ENCODE peak calls at places on chromosomes 7 and 10, in nine cellular contexts. One of them, this sample, is unnamed.

GRCh38 chr7:15558747-15559146 is 3.1 kb downstream of the AGMO start:
- DNase-seq in body of pancreas: no peak
- DNase-seq in pancreas: no peak
- DNase-seq in foreskin keratinocyte: no peak
- DNase-seq in CD8-positive, alpha-beta T cell: no peak
- DNase-seq in tibial artery: no peak
- DNase-seq in hepatocyte: no peak
- DNase-seq in cardiac muscle cell: no peak
- DNase-seq in astrocyte: peak
- DNase-seq in this sample: no peak

GRCh38 chr7:83162402-83163256 is at the start of gene PCLO:
- DNase-seq in body of pancreas: peak
- DNase-seq in pancreas: peak
- DNase-seq in foreskin keratinocyte: peak
- DNase-seq in CD8-positive, alpha-beta T cell: peak
- DNase-seq in tibial artery: no peak
- DNase-seq in hepatocyte: peak
- DNase-seq in cardiac muscle cell: peak
- DNase-seq in astrocyte: peak
- DNase-seq in this sample: peak

GRCh38 chr7:102396710-102397019 is 502 bp downstream of the PRKRIP1 start:
- DNase-seq in body of pancreas: no peak
- DNase-seq in pancreas: no peak
- DNase-seq in foreskin keratinocyte: no peak
- DNase-seq in CD8-positive, alpha-beta T cell: no peak
- DNase-seq in tibial artery: no peak
- DNase-seq in hepatocyte: no peak
- DNase-seq in cardiac muscle cell: no peak
- DNase-seq in astrocyte: no peak
- DNase-seq in this sample: no peak

GRCh38 chr7:74544706-74545469 is 91.2 kb downstream of the GTF2IRD1 start:
- DNase-seq in body of pancreas: peak
- DNase-seq in pancreas: peak
- DNase-seq in foreskin keratinocyte: no peak
- DNase-seq in CD8-positive, alpha-beta T cell: no peak
- DNase-seq in tibial artery: no peak
- DNase-seq in hepatocyte: peak
- DNase-seq in cardiac muscle cell: peak
- DNase-seq in astrocyte: peak
- DNase-seq in this sample: no peak

GRCh38 chr7:39280337-39280736 is 285.9 kb upstream of the YAE1 start:
- DNase-seq in body of pancreas: no peak
- DNase-seq in pancreas: no peak
- DNase-seq in foreskin keratinocyte: no peak
- DNase-seq in CD8-positive, alpha-beta T cell: no peak
- DNase-seq in tibial artery: no peak
- DNase-seq in hepatocyte: no peak
- DNase-seq in cardiac muscle cell: no peak
- DNase-seq in astrocyte: no peak
- DNase-seq in this sample: no peak

GRCh38 chr7:4136501-4137110 is 545.5 kb upstream of the FOXK1 start:
- DNase-seq in body of pancreas: no peak
- DNase-seq in pancreas: peak
- DNase-seq in foreskin keratinocyte: no peak
- DNase-seq in CD8-positive, alpha-beta T cell: no peak
- DNase-seq in tibial artery: no peak
- DNase-seq in hepatocyte: no peak
- DNase-seq in cardiac muscle cell: no peak
- DNase-seq in astrocyte: no peak
- DNase-seq in this sample: no peak

GRCh38 chr10:122650331-122650730 is 49.3 kb downstream of the C10orf120 start:
- DNase-seq in body of pancreas: no peak
- DNase-seq in pancreas: no peak
- DNase-seq in foreskin keratinocyte: no peak
- DNase-seq in CD8-positive, alpha-beta T cell: no peak
- DNase-seq in tibial artery: no peak
- DNase-seq in hepatocyte: no peak
- DNase-seq in cardiac muscle cell: no peak
- DNase-seq in astrocyte: no peak
- DNase-seq in this sample: no peak

GRCh38 chr10:31940839-31941653 is 12.4 kb upstream of the ARHGAP12 start:
- DNase-seq in body of pancreas: peak
- DNase-seq in pancreas: no peak
- DNase-seq in foreskin keratinocyte: peak
- DNase-seq in CD8-positive, alpha-beta T cell: no peak
- DNase-seq in tibial artery: no peak
- DNase-seq in hepatocyte: peak
- DNase-seq in cardiac muscle cell: no peak
- DNase-seq in astrocyte: peak
- DNase-seq in this sample: no peak

GRCh38 chr7:121798896-121799295 is 74.1 kb upstream of the PTPRZ1 start:
- DNase-seq in body of pancreas: no peak
- DNase-seq in pancreas: no peak
- DNase-seq in foreskin keratinocyte: peak
- DNase-seq in CD8-positive, alpha-beta T cell: no peak
- DNase-seq in tibial artery: no peak
- DNase-seq in hepatocyte: no peak
- DNase-seq in cardiac muscle cell: no peak
- DNase-seq in astrocyte: peak
- DNase-seq in this sample: no peak

GRCh38 chr10:114638874-114639625 is 19.0 kb downstream of the ABLIM1 start:
- DNase-seq in body of pancreas: no peak
- DNase-seq in pancreas: no peak
- DNase-seq in foreskin keratinocyte: no peak
- DNase-seq in CD8-positive, alpha-beta T cell: no peak
- DNase-seq in tibial artery: no peak
- DNase-seq in hepatocyte: no peak
- DNase-seq in cardiac muscle cell: no peak
- DNase-seq in astrocyte: peak
- DNase-seq in this sample: no peak

GRCh38 chr10:124165827-124166226 is 72.4 kb upstream of the CHST15 start:
- DNase-seq in body of pancreas: no peak
- DNase-seq in pancreas: no peak
- DNase-seq in foreskin keratinocyte: no peak
- DNase-seq in CD8-positive, alpha-beta T cell: no peak
- DNase-seq in tibial artery: no peak
- DNase-seq in hepatocyte: no peak
- DNase-seq in cardiac muscle cell: no peak
- DNase-seq in astrocyte: no peak
- DNase-seq in this sample: no peak

GRCh38 chr7:23373151-23374004 is 74.2 kb downstream of the MALSU1 start:
- DNase-seq in body of pancreas: no peak
- DNase-seq in pancreas: no peak
- DNase-seq in foreskin keratinocyte: peak
- DNase-seq in CD8-positive, alpha-beta T cell: peak
- DNase-seq in tibial artery: no peak
- DNase-seq in hepatocyte: no peak
- DNase-seq in cardiac muscle cell: no peak
- DNase-seq in astrocyte: peak
- DNase-seq in this sample: no peak

GRCh38 chr7:959271-959670 is 4.8 kb upstream of the ADAP1 start:
- DNase-seq in body of pancreas: no peak
- DNase-seq in pancreas: peak
- DNase-seq in foreskin keratinocyte: no peak
- DNase-seq in CD8-positive, alpha-beta T cell: no peak
- DNase-seq in tibial artery: no peak
- DNase-seq in hepatocyte: no peak
- DNase-seq in cardiac muscle cell: no peak
- DNase-seq in astrocyte: no peak
- DNase-seq in this sample: no peak

GRCh38 chr7:11153694-11154093 is 180.0 kb downstream of the PHF14 start:
- DNase-seq in body of pancreas: no peak
- DNase-seq in pancreas: no peak
- DNase-seq in foreskin keratinocyte: no peak
- DNase-seq in CD8-positive, alpha-beta T cell: no peak
- DNase-seq in tibial artery: no peak
- DNase-seq in hepatocyte: no peak
- DNase-seq in cardiac muscle cell: no peak
- DNase-seq in astrocyte: no peak
- DNase-seq in this sample: no peak

GRCh38 chr10:83880252-83880791 is 259.0 kb upstream of the GHITM start:
- DNase-seq in body of pancreas: no peak
- DNase-seq in pancreas: no peak
- DNase-seq in foreskin keratinocyte: no peak
- DNase-seq in CD8-positive, alpha-beta T cell: no peak
- DNase-seq in tibial artery: no peak
- DNase-seq in hepatocyte: no peak
- DNase-seq in cardiac muscle cell: no peak
- DNase-seq in astrocyte: no peak
- DNase-seq in this sample: no peak

DNA sequence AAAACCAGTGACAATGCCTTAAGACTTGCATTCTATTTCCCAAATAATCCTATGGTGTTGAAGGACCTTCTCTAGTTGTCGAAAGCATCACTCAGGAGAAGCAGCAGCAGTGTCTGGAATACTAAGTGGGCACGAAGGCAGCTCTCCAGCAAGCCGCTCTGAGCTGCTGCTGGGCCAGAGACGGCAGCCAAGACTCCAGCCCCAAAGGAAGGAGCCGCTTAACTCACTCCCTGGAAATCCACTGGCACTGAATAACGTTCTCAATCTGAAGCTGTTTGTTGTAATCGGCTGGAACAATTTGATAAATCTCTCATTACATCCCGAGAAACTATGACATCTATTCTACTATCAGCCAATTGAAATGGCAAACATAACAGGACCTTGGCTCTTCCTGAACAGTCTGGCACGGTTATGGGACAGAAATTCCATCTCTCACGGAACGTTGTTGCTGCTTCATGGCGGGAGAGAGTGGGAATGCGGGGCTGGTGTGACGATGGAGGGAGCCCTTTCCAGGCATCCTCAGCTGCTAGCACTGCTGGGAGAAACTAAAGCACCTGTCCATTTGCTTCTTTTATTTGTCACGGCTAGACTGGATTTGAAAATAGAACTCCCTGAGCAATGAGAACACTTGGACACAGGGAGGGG is 331.5 kb upstream of the RNF32 start:
- DNase-seq in body of pancreas: peak
- DNase-seq in pancreas: no peak
- DNase-seq in foreskin keratinocyte: no peak
- DNase-seq in CD8-positive, alpha-beta T cell: no peak
- DNase-seq in tibial artery: no peak
- DNase-seq in hepatocyte: no peak
- DNase-seq in cardiac muscle cell: no peak
- DNase-seq in astrocyte: no peak
- DNase-seq in this sample: no peak
- H3K27ac ChIP-seq in body of pancreas: no peak
- H3K27ac ChIP-seq in pancreas: no peak
- H3K27ac ChIP-seq in foreskin keratinocyte: no peak
- H3K27ac ChIP-seq in CD8-positive, alpha-beta T cell: no peak
- H3K27ac ChIP-seq in tibial artery: no peak
- H3K27ac ChIP-seq in hepatocyte: no peak
- H3K27ac ChIP-seq in cardiac muscle cell: no peak
- H3K27ac ChIP-seq in astrocyte: no peak
- H3K27ac ChIP-seq in this sample: no peak

GRCh38 chr10:80596391-80597257 is 58.9 kb downstream of the SH2D4B start:
- DNase-seq in body of pancreas: peak
- DNase-seq in pancreas: no peak
- DNase-seq in foreskin keratinocyte: no peak
- DNase-seq in CD8-positive, alpha-beta T cell: no peak
- DNase-seq in tibial artery: no peak
- DNase-seq in hepatocyte: peak
- DNase-seq in cardiac muscle cell: peak
- DNase-seq in astrocyte: peak
- DNase-seq in this sample: no peak
- TF ChIP-seq CTCF in body of pancreas: peak
- TF ChIP-seq CTCF in pancreas: peak
- TF ChIP-seq CTCF in foreskin keratinocyte: peak
- TF ChIP-seq CTCF in CD8-positive, alpha-beta T cell: peak
- TF ChIP-seq CTCF in tibial artery: peak
- TF ChIP-seq CTCF in hepatocyte: peak
- TF ChIP-seq CTCF in cardiac muscle cell: peak
- TF ChIP-seq CTCF in astrocyte: peak
- TF ChIP-seq CTCF in this sample: peak

DNA sequence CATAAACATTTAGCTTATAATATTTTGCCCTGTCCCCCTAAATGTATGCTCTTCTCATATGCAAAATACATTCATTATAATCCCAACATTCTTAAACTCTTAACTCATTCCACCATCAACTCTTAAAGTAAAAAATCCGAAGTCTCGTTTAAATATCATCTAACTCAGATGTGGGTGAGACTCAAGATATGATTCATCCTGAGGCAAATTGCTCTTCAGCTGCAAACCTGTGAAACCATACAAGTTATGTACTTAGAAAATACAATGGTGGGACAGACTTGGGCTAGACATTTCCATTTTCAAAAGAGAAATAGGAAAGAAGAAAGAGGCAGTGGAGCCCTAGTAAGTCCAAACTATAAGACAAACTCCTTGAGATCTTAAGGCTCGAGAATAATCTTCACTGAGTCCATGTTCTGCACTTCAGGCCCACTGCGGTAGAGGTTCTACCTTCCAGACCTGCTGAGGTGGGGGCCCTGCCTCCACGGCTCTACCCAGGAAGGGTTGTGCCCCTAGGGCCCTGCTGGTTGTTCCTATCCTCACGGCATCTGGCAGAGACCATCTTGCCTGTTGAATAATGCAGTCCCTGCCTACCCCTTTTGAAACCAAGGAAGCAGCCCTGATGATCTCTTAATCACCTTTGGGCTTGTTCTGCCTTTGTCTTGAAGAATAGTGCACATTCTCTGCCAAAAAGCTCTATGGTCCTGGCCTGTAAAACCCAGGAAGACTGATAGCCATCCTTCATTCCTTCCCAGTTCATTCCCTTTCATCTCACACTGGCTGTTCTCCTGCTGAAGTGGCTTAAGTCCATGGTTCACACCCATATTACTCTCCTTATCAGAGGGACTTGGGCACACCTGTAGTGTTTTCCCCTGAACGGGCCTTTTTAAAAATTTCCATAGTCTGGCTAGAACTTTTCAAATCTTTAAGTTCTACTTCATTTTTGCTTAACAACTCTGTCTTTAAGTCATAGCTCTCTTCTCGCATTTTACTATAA is 37.3 kb downstream of the INPP5F start:
- DNase-seq in body of pancreas: no peak
- DNase-seq in pancreas: no peak
- DNase-seq in foreskin keratinocyte: no peak
- DNase-seq in CD8-positive, alpha-beta T cell: no peak
- DNase-seq in tibial artery: no peak
- DNase-seq in hepatocyte: no peak
- DNase-seq in cardiac muscle cell: no peak
- DNase-seq in astrocyte: peak
- DNase-seq in this sample: no peak
- H3K27ac ChIP-seq in body of pancreas: no peak
- H3K27ac ChIP-seq in pancreas: no peak
- H3K27ac ChIP-seq in foreskin keratinocyte: no peak
- H3K27ac ChIP-seq in CD8-positive, alpha-beta T cell: no peak
- H3K27ac ChIP-seq in tibial artery: no peak
- H3K27ac ChIP-seq in hepatocyte: peak
- H3K27ac ChIP-seq in cardiac muscle cell: no peak
- H3K27ac ChIP-seq in astrocyte: no peak
- H3K27ac ChIP-seq in this sample: no peak

DNA sequence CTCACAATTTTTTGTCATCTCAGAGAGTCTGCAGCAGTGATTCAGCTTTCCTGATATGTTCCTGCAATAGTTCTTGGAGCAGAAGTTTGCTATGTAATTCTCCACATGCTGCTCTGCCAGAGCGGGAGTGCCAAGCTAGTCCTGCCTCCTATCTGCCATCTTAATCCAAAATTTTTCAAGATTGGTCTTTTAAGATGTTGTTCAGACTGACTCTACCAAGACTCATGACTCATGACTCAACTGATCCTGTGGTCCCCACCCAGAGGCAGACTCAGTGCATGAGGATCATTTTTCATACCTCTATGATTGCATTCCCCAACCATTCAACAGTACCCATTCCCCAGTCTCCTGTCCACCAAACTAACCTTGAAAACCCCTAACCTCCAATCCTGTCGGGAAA is 470.8 kb downstream of the INHBA start:
- DNase-seq in body of pancreas: no peak
- DNase-seq in pancreas: no peak
- DNase-seq in foreskin keratinocyte: no peak
- DNase-seq in CD8-positive, alpha-beta T cell: no peak
- DNase-seq in tibial artery: no peak
- DNase-seq in hepatocyte: no peak
- DNase-seq in cardiac muscle cell: no peak
- DNase-seq in astrocyte: peak
- DNase-seq in this sample: no peak
- TF ChIP-seq CTCF in body of pancreas: no peak
- TF ChIP-seq CTCF in pancreas: no peak
- TF ChIP-seq CTCF in foreskin keratinocyte: no peak
- TF ChIP-seq CTCF in CD8-positive, alpha-beta T cell: no peak
- TF ChIP-seq CTCF in tibial artery: no peak
- TF ChIP-seq CTCF in hepatocyte: no peak
- TF ChIP-seq CTCF in cardiac muscle cell: no peak
- TF ChIP-seq CTCF in astrocyte: no peak
- TF ChIP-seq CTCF in this sample: no peak